ENCODE peak calls at places on chromosome 11, in five cellular contexts. B is psoas muscle, Q is astrocyte of the spinal cord, V is AG08395, H is AG09319. T is an unnamed sample.

GRCh38 chr11:84800755-84801346 is 826.3 kb downstream of the DLG2 start:
- DNase-seq in Q (peak), B (no peak), H (peak), V (peak), T (no peak)

GRCh38 chr11:74278721-74279148 is 32.7 kb downstream of the P4HA3 start:
- DNase-seq in B (no peak), H (peak), Q (peak), V (peak), T (peak)

GRCh38 chr11:35182317-35182939 is 43.5 kb downstream of the CD44 start:
- DNase-seq in B (no peak), V (no peak), Q (no peak), H (no peak), T (no peak)

GRCh38 chr11:76824980-76825725 is 35.6 kb upstream of the ACER3 start:
- DNase-seq in Q (no peak), H (no peak), B (no peak), V (peak), T (no peak)

GRCh38 chr11:131910491-131911387 is 540.3 kb downstream of the NTM start:
- DNase-seq in V (peak), Q (peak), B (no peak), H (no peak), T (no peak)

GRCh38 chr11:2518983-2519340 is 74.2 kb downstream of the KCNQ1 start:
- DNase-seq in H (no peak), V (no peak), Q (no peak), B (peak), T (peak)

GRCh38 chr11:102269927-102270326 is 47.4 kb upstream of the BIRC3 start:
- DNase-seq in Q (peak), V (peak), H (no peak), B (no peak), T (no peak)

GRCh38 chr11:9884601-9885000 is 220.7 kb downstream of the SWAP70 start:
- DNase-seq in H (no peak), B (no peak), Q (no peak), V (peak), T (no peak)

GRCh38 chr11:17593466-17594245 is 46.6 kb downstream of the OTOG start:
- DNase-seq in V (no peak), Q (no peak), B (no peak), H (no peak), T (peak)

GRCh38 chr11:79393362-79394043 is 47.3 kb downstream of the TENM4 start:
- DNase-seq in V (no peak), B (no peak), H (no peak), Q (no peak), T (no peak)

GRCh38 chr11:2387266-2387982 is 10.3 kb downstream of the CD81 start:
- DNase-seq in H (no peak), B (no peak), Q (peak), V (peak), T (no peak)

GRCh38 chr11:92552942-92553341 is 328.3 kb downstream of the FAT3 start:
- DNase-seq in H (no peak), B (no peak), Q (no peak), V (peak), T (no peak)

GRCh38 chr11:66157182-66157864 is 87.3 kb downstream of the PACS1 start:
- DNase-seq in B (no peak), Q (no peak), V (no peak), H (no peak), T (no peak)

GRCh38 chr11:17477361-17477760 is 716 bp upstream of the ABCC8 start:
- DNase-seq in V (no peak), H (no peak), Q (no peak), B (no peak), T (no peak)

GRCh38 chr11:47326198-47326597 is 26.3 kb downstream of the MYBPC3 start:
- DNase-seq in Q (no peak), H (no peak), V (no peak), B (no peak), T (no peak)

GRCh38 chr11:73551697-73552096 is 46.2 kb downstream of the FAM168A start:
- DNase-seq in B (no peak), Q (no peak), H (no peak), V (no peak), T (no peak)

GRCh38 chr11:119594639-119595249 is 134.3 kb downstream of the NECTIN1 start:
- DNase-seq in H (no peak), Q (peak), V (peak), B (no peak), T (peak)

GRCh38 chr11:134343646-134344045 is 11.9 kb downstream of the GLB1L2 start:
- DNase-seq in Q (no peak), B (no peak), V (no peak), H (no peak), T (no peak)

GRCh38 chr11:72069787-72070251 is 10.5 kb downstream of the NUMA1 start:
- DNase-seq in Q (peak), B (peak), H (peak), V (peak), T (peak)

GRCh38 chr11:62839050-62840015 is at the start of gene WDR74:
- DNase-seq in B (peak), H (peak), V (peak), Q (peak), T (peak)